ENCODE peak calls at places on chromosome 3, in six cellular contexts. H is left ventricle myocardium inferior; U is activated naive CD8-positive, alpha-beta T cell treated with anti-CD3 and anti-CD28 coated beads, Interleukin-2, amount 10 ng/mL, durations not matched to agents 7 days and 5 days; V is activated T-cell treated with anti-CD3 and anti-CD28 coated beads, Interleukin-2, amount 50 U/mL, for 48 hours; A is activated CD8-positive, alpha-beta memory T cell treated with anti-CD3 and anti-CD28 coated beads for 24 hours; S is AG09319. D is an unnamed sample.

GRCh38 chr3:37907906-37908305 is 46.2 kb downstream of the CTDSPL start:
- DNase-seq in H (no peak), V (no peak), U (no peak), A (no peak), S (no peak), D (no peak)

GRCh38 chr3:46904303-46905190 is 27.0 kb downstream of the PTH1R start:
- DNase-seq in S (no peak), A (no peak), V (no peak), U (peak), H (no peak), D (no peak)

GRCh38 chr3:194333212-194333980 is 17.7 kb downstream of the CPN2 start:
- DNase-seq in A (peak), S (peak), H (peak), V (peak), U (peak), D (peak)

GRCh38 chr3:112297714-112298113 is 3.7 kb upstream of the SLC9C1 start:
- DNase-seq in V (no peak), H (no peak), S (no peak), A (no peak), U (no peak), D (no peak)

GRCh38 chr3:56019490-56019889 is 448.8 kb downstream of the ERC2 start:
- DNase-seq in V (no peak), H (peak), S (no peak), U (no peak), A (no peak), D (no peak)

GRCh38 chr3:53195602-53196574 is 34.9 kb downstream of the PRKCD start:
- DNase-seq in V (peak), U (peak), H (peak), A (peak), S (no peak), D (no peak)

GRCh38 chr3:158821847-158822246 is 20.0 kb downstream of the MFSD1 start:
- DNase-seq in H (no peak), S (no peak), A (no peak), V (no peak), U (no peak), D (no peak)

GRCh38 chr3:106542101-106542769 is 673.4 kb upstream of the CBLB start:
- DNase-seq in V (no peak), S (no peak), A (no peak), H (no peak), U (no peak), D (no peak)

GRCh38 chr3:2921903-2922302 is 188.3 kb downstream of the IL5RA start:
- DNase-seq in H (no peak), S (no peak), U (no peak), V (no peak), A (no peak), D (peak)